ENCODE peak calls at places on chromosome 2, in six cellular contexts. P is DMS79; K is activated CD4-positive, alpha-beta T cell treated with anti-CD3 and anti-CD28 coated beads, Interleukin-2, amount 50 U/mL, for 1 hour; B is AG04450; G is head of caudate nucleus; E is aorta. M is an unnamed sample.
A peak's percentile ranks its signal among the peaks of the same experiment; 100 is the strongest.

GRCh38 chr2:164189851-164190250 is 431.4 kb downstream of the GRB14 start:
- DNase-seq in P (no peak), K (no peak), B (no peak), G (no peak), E (no peak), M (no peak)

GRCh38 chr2:130728007-130728454 is 839 bp upstream of the GPR148 start:
- DNase-seq in P (peak; percentile 56), K (peak; percentile 17), B (no peak), G (no peak), E (no peak), M (no peak)

GRCh38 chr2:45651415-45652089 is at the start of gene PRKCE:
- DNase-seq in P (no peak), K (peak; percentile 48), B (no peak), G (peak; percentile 72), E (peak; percentile 89), M (peak; percentile 45)

GRCh38 chr2:221780281-221780688 is 208.2 kb upstream of the EPHA4 start:
- DNase-seq in P (no peak), K (no peak), B (peak; percentile 6), G (no peak), E (no peak), M (no peak)

GRCh38 chr2:233133239-233133638 is 73.1 kb downstream of the INPP5D start:
- DNase-seq in P (no peak), K (no peak), B (no peak), G (no peak), E (no peak), M (no peak)

GRCh38 chr2:110943070-110943634 is 177.6 kb upstream of the BCL2L11 start:
- DNase-seq in P (no peak), K (no peak), B (no peak), G (no peak), E (no peak), M (no peak)

GRCh38 chr2:120712180-120712678 is 23.4 kb upstream of the GLI2 start:
- DNase-seq in P (no peak), K (no peak), B (no peak), G (no peak), E (no peak), M (no peak)

GRCh38 chr2:215530191-215530968 is 94.5 kb upstream of the FN1 start:
- DNase-seq in P (no peak), K (no peak), B (no peak), G (no peak), E (no peak), M (no peak)

GRCh38 chr2:147100406-147101035 is 744.3 kb upstream of the ACVR2A start:
- DNase-seq in P (no peak), K (no peak), B (no peak), G (no peak), E (no peak), M (no peak)

GRCh38 chr2:42932271-42933151 is 140.1 kb upstream of the HAAO start:
- DNase-seq in P (no peak), K (no peak), B (no peak), G (no peak), E (peak; percentile 61), M (no peak)

GRCh38 chr2:149613712-149614111 is 26.1 kb upstream of the MMADHC start:
- DNase-seq in P (no peak), K (no peak), B (peak; percentile 68), G (no peak), E (no peak), M (no peak)

GRCh38 chr2:163692611-163693482 is 43.0 kb downstream of the FIGN start:
- DNase-seq in P (no peak), K (no peak), B (peak; percentile 3), G (no peak), E (no peak), M (no peak)

GRCh38 chr2:153405196-153405595 is 73.4 kb downstream of the RPRM start:
- DNase-seq in P (no peak), K (no peak), B (no peak), G (no peak), E (no peak), M (no peak)

GRCh38 chr2:217573565-217573964 is 429.2 kb downstream of the TNS1 start:
- DNase-seq in P (no peak), K (no peak), B (peak; percentile 39), G (no peak), E (no peak), M (no peak)

GRCh38 chr2:61928816-61929471 is 23.5 kb downstream of the COMMD1 start:
- DNase-seq in P (no peak), K (no peak), B (no peak), G (no peak), E (no peak), M (no peak)

GRCh38 chr2:235713244-235713643 is 219.4 kb downstream of the AGAP1 start:
- DNase-seq in P (peak; percentile 23), K (no peak), B (no peak), G (no peak), E (no peak), M (no peak)

GRCh38 chr2:37984176-37984575 is 59.1 kb downstream of the RMDN2 start:
- DNase-seq in P (no peak), K (no peak), B (no peak), G (no peak), E (no peak), M (no peak)

GRCh38 chr2:206915136-206915535 is 24.2 kb upstream of the CPO start:
- DNase-seq in P (no peak), K (no peak), B (peak; percentile 49), G (no peak), E (no peak), M (no peak)

GRCh38 chr2:235333076-235333475 is 160.8 kb upstream of the AGAP1 start:
- DNase-seq in P (no peak), K (no peak), B (no peak), G (no peak), E (no peak), M (no peak)

M was measured in putamen.